ENCODE peak calls at places on chromosomes 7 and 10, in four cellular contexts. N is GM04503; W is SJSA1; J is naive thymus-derived CD8-positive, alpha-beta T cell. U is an unnamed sample.
A peak's percentile ranks its signal among the peaks of the same experiment; 100 is the strongest.

GRCh38 chr10:33132626-33133025 is 174.6 kb upstream of the ITGB1 start:
- DNase-seq in N (no peak), W (no peak), J (no peak), U (peak; percentile 94)

GRCh38 chr7:138911007-138911406 is 70.2 kb downstream of the KIAA1549 start:
- DNase-seq in N (no peak), W (no peak), J (no peak), U (no peak)

GRCh38 chr7:7808156-7808555 is 89.7 kb upstream of the RPA3 start:
- DNase-seq in N (no peak), W (peak; percentile 27), J (no peak), U (no peak)

GRCh38 chr10:75247797-75248196 is 12.0 kb upstream of the COMTD1 start:
- DNase-seq in N (no peak), W (no peak), J (no peak), U (no peak)

GRCh38 chr10:102615361-102615760 is 28.9 kb upstream of the TRIM8 start:
- DNase-seq in N (no peak), W (peak; percentile 52), J (peak; percentile 17), U (peak; percentile 26)

GRCh38 chr10:127612-128432 is 7.4 kb upstream of the ZMYND11 start:
- DNase-seq in N (no peak), W (no peak), J (peak; percentile 39), U (peak; percentile 79)

GRCh38 chr10:73119952-73120351 is 9.7 kb downstream of the NUDT13 start:
- DNase-seq in N (no peak), W (no peak), J (no peak), U (no peak)

GRCh38 chr7:110841840-110842579 is 248.9 kb upstream of the LRRN3 start:
- DNase-seq in N (no peak), W (no peak), J (no peak), U (no peak)

GRCh38 chr10:122648599-122649428 is 50.8 kb downstream of the C10orf120 start:
- DNase-seq in N (no peak), W (peak; percentile 19), J (no peak), U (peak; percentile 30)

GRCh38 chr7:92783260-92783911 is 53.0 kb downstream of the CDK6 start:
- DNase-seq in N (no peak), W (no peak), J (no peak), U (no peak)

GRCh38 chr7:142863891-142864685 is 9.2 kb downstream of the EPHB6 start:
- DNase-seq in N (no peak), W (no peak), J (no peak), U (no peak)

GRCh38 chr7:25586513-25586912 is 358.2 kb upstream of the NPVF start:
- DNase-seq in N (no peak), W (no peak), J (no peak), U (no peak)

GRCh38 chr7:88169717-88170320 is 50.0 kb downstream of the SRI start:
- DNase-seq in N (no peak), W (peak; percentile 6), J (no peak), U (no peak)

GRCh38 chr7:7329321-7329720 is 147.0 kb downstream of the C1GALT1 start:
- DNase-seq in N (no peak), W (no peak), J (no peak), U (no peak)

GRCh38 chr7:36115448-36116321 is 37.4 kb upstream of the EEPD1 start:
- DNase-seq in N (peak; percentile 89), W (peak; percentile 98), J (no peak), U (no peak)

GRCh38 chr10:102776779-102777417 is 33.1 kb downstream of the WBP1L start:
- DNase-seq in N (peak; percentile 88), W (peak; percentile 91), J (no peak), U (no peak)

GRCh38 chr10:131817866-131818509 is 82.8 kb upstream of the PPP2R2D start:
- DNase-seq in N (no peak), W (no peak), J (no peak), U (no peak)

GRCh38 chr7:149071182-149071635 is 19.3 kb downstream of the ZNF786 start:
- DNase-seq in N (no peak), W (no peak), J (no peak), U (no peak)

GRCh38 chr7:22357311-22358175 is 589 bp upstream of the RAPGEF5 start:
- DNase-seq in N (no peak), W (no peak), J (no peak), U (no peak)

GRCh38 chr10:124496150-124496549 is 34.5 kb downstream of the LHPP start:
- DNase-seq in N (no peak), W (no peak), J (no peak), U (no peak)

GRCh38 chr7:1433128-1433920 is 25.9 kb downstream of the MICALL2 start:
- DNase-seq in N (no peak), W (no peak), J (no peak), U (no peak)

GRCh38 chr10:71007516-71007915 is 119.2 kb upstream of the PCBD1 start:
- DNase-seq in N (no peak), W (no peak), J (no peak), U (no peak)

GRCh38 chr10:105291571-105291970 is 650.5 kb downstream of the SORCS3 start:
- DNase-seq in N (no peak), W (no peak), J (no peak), U (no peak)

GRCh38 chr10:110651044-110651958 is 7.2 kb downstream of the RBM20 start:
- DNase-seq in N (peak; percentile 47), W (peak; percentile 91), J (peak; percentile 8), U (peak; percentile 31)

GRCh38 chr10:61897671-61898434 is 3.6 kb upstream of the ARID5B start:
- DNase-seq in N (no peak), W (peak; percentile 10), J (peak; percentile 5), U (peak; percentile 30)

GRCh38 chr10:86943316-86944030 is 13.9 kb downstream of the MMRN2 start:
- DNase-seq in N (no peak), W (no peak), J (no peak), U (no peak)

GRCh38 chr7:44964384-44964830 is 14.4 kb downstream of the MYO1G start:
- DNase-seq in N (no peak), W (no peak), J (no peak), U (no peak)

GRCh38 chr10:107626862-107627261 is 462.4 kb upstream of the SORCS1 start:
- DNase-seq in N (no peak), W (no peak), J (no peak), U (no peak)

GRCh38 chr7:22377690-22378089 is 20.7 kb upstream of the RAPGEF5 start:
- DNase-seq in N (no peak), W (no peak), J (no peak), U (no peak)